ENCODE peak calls at places on chromosomes 3 and 15, in eight cellular contexts. One of them, this sample, is unnamed.

GRCh38 chr3:165839296-165840076 is 2.3 kb upstream of the BCHE start:
- DNase-seq in BJ: no peak
- DNase-seq in heart right ventricle: no peak
- DNase-seq in tibial nerve: no peak
- DNase-seq in neural crest cell: no peak
- DNase-seq in endothelial cell: no peak
- DNase-seq in cardiac fibroblast: peak; percentile 5
- DNase-seq in fibroblast of lung: peak; percentile 66
- DNase-seq in this sample: no peak

GRCh38 chr3:106256249-106256957 is 387.6 kb upstream of the CBLB start:
- DNase-seq in cardiac fibroblast: no peak
- DNase-seq in endothelial cell: no peak
- DNase-seq in heart right ventricle: no peak
- DNase-seq in fibroblast of lung: no peak
- DNase-seq in tibial nerve: no peak
- DNase-seq in BJ: no peak
- DNase-seq in neural crest cell: no peak
- DNase-seq in this sample: no peak

GRCh38 chr3:10955694-10956453 is 36.7 kb upstream of the SLC6A1 start:
- DNase-seq in fibroblast of lung: no peak
- DNase-seq in BJ: no peak
- DNase-seq in endothelial cell: no peak
- DNase-seq in cardiac fibroblast: no peak
- DNase-seq in neural crest cell: no peak
- DNase-seq in heart right ventricle: peak; percentile 60
- DNase-seq in tibial nerve: peak; percentile 33
- DNase-seq in this sample: no peak

GRCh38 chr3:125072749-125073404 is 17.1 kb upstream of the HEG1 start:
- DNase-seq in endothelial cell: no peak
- DNase-seq in neural crest cell: no peak
- DNase-seq in heart right ventricle: no peak
- DNase-seq in tibial nerve: no peak
- DNase-seq in fibroblast of lung: peak; percentile 62
- DNase-seq in BJ: no peak
- DNase-seq in cardiac fibroblast: no peak
- DNase-seq in this sample: no peak

GRCh38 chr3:71466483-71466882 is 117.0 kb downstream of the FOXP1 start:
- DNase-seq in BJ: no peak
- DNase-seq in cardiac fibroblast: no peak
- DNase-seq in tibial nerve: no peak
- DNase-seq in neural crest cell: no peak
- DNase-seq in heart right ventricle: peak; percentile 59
- DNase-seq in fibroblast of lung: no peak
- DNase-seq in endothelial cell: no peak
- DNase-seq in this sample: no peak

GRCh38 chr3:174775603-174776002 is 83.5 kb upstream of the NAALADL2 start:
- DNase-seq in BJ: no peak
- DNase-seq in neural crest cell: no peak
- DNase-seq in endothelial cell: no peak
- DNase-seq in tibial nerve: no peak
- DNase-seq in heart right ventricle: peak; percentile 25
- DNase-seq in cardiac fibroblast: peak; percentile 56
- DNase-seq in fibroblast of lung: no peak
- DNase-seq in this sample: no peak

GRCh38 chr3:119403201-119403600 is 60.2 kb downstream of the TMEM39A start:
- DNase-seq in tibial nerve: no peak
- DNase-seq in cardiac fibroblast: no peak
- DNase-seq in heart right ventricle: no peak
- DNase-seq in BJ: no peak
- DNase-seq in neural crest cell: no peak
- DNase-seq in fibroblast of lung: no peak
- DNase-seq in endothelial cell: no peak
- DNase-seq in this sample: no peak

GRCh38 chr3:23685484-23686258 is 120.1 kb upstream of the UBE2E1 start:
- DNase-seq in BJ: peak; percentile 87
- DNase-seq in cardiac fibroblast: peak; percentile 100
- DNase-seq in neural crest cell: no peak
- DNase-seq in heart right ventricle: peak; percentile 83
- DNase-seq in endothelial cell: no peak
- DNase-seq in fibroblast of lung: peak; percentile 99
- DNase-seq in tibial nerve: peak; percentile 89
- DNase-seq in this sample: peak; percentile 99

GRCh38 chr3:107596639-107597038 is 73.9 kb downstream of the BBX start:
- DNase-seq in fibroblast of lung: no peak
- DNase-seq in tibial nerve: no peak
- DNase-seq in heart right ventricle: no peak
- DNase-seq in endothelial cell: no peak
- DNase-seq in BJ: no peak
- DNase-seq in cardiac fibroblast: no peak
- DNase-seq in neural crest cell: no peak
- DNase-seq in this sample: no peak

GRCh38 chr3:126999383-126999782 is 16.5 kb downstream of the PLXNA1 start:
- DNase-seq in fibroblast of lung: no peak
- DNase-seq in neural crest cell: no peak
- DNase-seq in cardiac fibroblast: no peak
- DNase-seq in BJ: no peak
- DNase-seq in heart right ventricle: no peak
- DNase-seq in tibial nerve: no peak
- DNase-seq in endothelial cell: no peak
- DNase-seq in this sample: no peak

GRCh38 chr3:124552224-124552623 is 178.0 kb upstream of the UMPS start:
- DNase-seq in neural crest cell: no peak
- DNase-seq in fibroblast of lung: no peak
- DNase-seq in cardiac fibroblast: no peak
- DNase-seq in tibial nerve: no peak
- DNase-seq in heart right ventricle: no peak
- DNase-seq in endothelial cell: no peak
- DNase-seq in BJ: no peak
- DNase-seq in this sample: no peak

GRCh38 chr15:38541046-38541445 is 23.6 kb downstream of the RASGRP1 start:
- DNase-seq in BJ: no peak
- DNase-seq in fibroblast of lung: no peak
- DNase-seq in neural crest cell: no peak
- DNase-seq in heart right ventricle: no peak
- DNase-seq in endothelial cell: no peak
- DNase-seq in tibial nerve: no peak
- DNase-seq in cardiac fibroblast: no peak
- DNase-seq in this sample: no peak

GRCh38 chr3:134527037-134527436 is 41.2 kb downstream of the CEP63 start:
- DNase-seq in heart right ventricle: no peak
- DNase-seq in BJ: no peak
- DNase-seq in neural crest cell: no peak
- DNase-seq in tibial nerve: no peak
- DNase-seq in fibroblast of lung: no peak
- DNase-seq in cardiac fibroblast: peak; percentile 10
- DNase-seq in endothelial cell: peak; percentile 38
- DNase-seq in this sample: no peak

GRCh38 chr3:184636774-184637316 is 75.0 kb downstream of the MAGEF1 start:
- DNase-seq in tibial nerve: no peak
- DNase-seq in fibroblast of lung: peak; percentile 58
- DNase-seq in heart right ventricle: no peak
- DNase-seq in endothelial cell: no peak
- DNase-seq in cardiac fibroblast: peak; percentile 42
- DNase-seq in BJ: peak; percentile 37
- DNase-seq in neural crest cell: no peak
- DNase-seq in this sample: no peak

GRCh38 chr3:138051946-138052802 is 42.2 kb downstream of the CLDN18 start:
- DNase-seq in cardiac fibroblast: peak; percentile 71
- DNase-seq in endothelial cell: peak; percentile 58
- DNase-seq in BJ: no peak
- DNase-seq in tibial nerve: no peak
- DNase-seq in fibroblast of lung: peak; percentile 60
- DNase-seq in heart right ventricle: peak; percentile 24
- DNase-seq in neural crest cell: peak; percentile 33
- DNase-seq in this sample: no peak

GRCh38 chr3:111864821-111865656 is 6.0 kb downstream of the PHLDB2 start:
- DNase-seq in tibial nerve: no peak
- DNase-seq in neural crest cell: no peak
- DNase-seq in BJ: peak; percentile 74
- DNase-seq in endothelial cell: no peak
- DNase-seq in fibroblast of lung: peak; percentile 80
- DNase-seq in heart right ventricle: peak; percentile 60
- DNase-seq in cardiac fibroblast: peak; percentile 87
- DNase-seq in this sample: no peak
- TF ChIP-seq CTCF in tibial nerve: peak; percentile 20
- TF ChIP-seq CTCF in neural crest cell: no peak
- TF ChIP-seq CTCF in BJ: peak; percentile 48
- TF ChIP-seq CTCF in endothelial cell: no peak
- TF ChIP-seq CTCF in fibroblast of lung: peak; percentile 35
- TF ChIP-seq CTCF in heart right ventricle: no peak
- TF ChIP-seq CTCF in cardiac fibroblast: peak; percentile 31
- TF ChIP-seq CTCF in this sample: peak; percentile 35

GRCh38 chr3:45759851-45760250 is 36.5 kb downstream of the SLC6A20 start:
- DNase-seq in BJ: no peak
- DNase-seq in heart right ventricle: no peak
- DNase-seq in fibroblast of lung: no peak
- DNase-seq in neural crest cell: no peak
- DNase-seq in cardiac fibroblast: no peak
- DNase-seq in tibial nerve: no peak
- DNase-seq in endothelial cell: no peak
- DNase-seq in this sample: no peak

GRCh38 chr3:45758871-45759270 is 37.5 kb downstream of the SLC6A20 start:
- DNase-seq in fibroblast of lung: no peak
- DNase-seq in tibial nerve: no peak
- DNase-seq in heart right ventricle: no peak
- DNase-seq in cardiac fibroblast: no peak
- DNase-seq in endothelial cell: no peak
- DNase-seq in neural crest cell: no peak
- DNase-seq in BJ: no peak
- DNase-seq in this sample: no peak

GRCh38 chr3:45761831-45762230 is 34.5 kb downstream of the SLC6A20 start:
- DNase-seq in fibroblast of lung: no peak
- DNase-seq in endothelial cell: no peak
- DNase-seq in BJ: no peak
- DNase-seq in heart right ventricle: no peak
- DNase-seq in cardiac fibroblast: no peak
- DNase-seq in tibial nerve: no peak
- DNase-seq in neural crest cell: no peak
- DNase-seq in this sample: no peak

GRCh38 chr3:45762647-45763330 is 33.5 kb downstream of the SLC6A20 start:
- DNase-seq in tibial nerve: no peak
- DNase-seq in cardiac fibroblast: no peak
- DNase-seq in fibroblast of lung: no peak
- DNase-seq in BJ: no peak
- DNase-seq in endothelial cell: no peak
- DNase-seq in neural crest cell: no peak
- DNase-seq in heart right ventricle: no peak
- DNase-seq in this sample: no peak

GRCh38 chr3:45760878-45761711 is 35.2 kb downstream of the SLC6A20 start:
- DNase-seq in heart right ventricle: peak; percentile 34
- DNase-seq in BJ: peak; percentile 3
- DNase-seq in neural crest cell: peak; percentile 40
- DNase-seq in fibroblast of lung: peak; percentile 76
- DNase-seq in endothelial cell: peak; percentile 68
- DNase-seq in cardiac fibroblast: peak; percentile 75
- DNase-seq in tibial nerve: peak; percentile 18
- DNase-seq in this sample: peak; percentile 20
- TF ChIP-seq CTCF in heart right ventricle: peak; percentile 27
- TF ChIP-seq CTCF in BJ: peak; percentile 88
- TF ChIP-seq CTCF in neural crest cell: peak; percentile 76
- TF ChIP-seq CTCF in fibroblast of lung: peak; percentile 81
- TF ChIP-seq CTCF in endothelial cell: peak; percentile 61
- TF ChIP-seq CTCF in cardiac fibroblast: peak; percentile 90
- TF ChIP-seq CTCF in tibial nerve: peak; percentile 62
- TF ChIP-seq CTCF in this sample: peak; percentile 83

GRCh38 chr3:128438488-128439072 is 28.1 kb downstream of the DNAJB8 start:
- DNase-seq in cardiac fibroblast: no peak
- DNase-seq in fibroblast of lung: no peak
- DNase-seq in BJ: no peak
- DNase-seq in endothelial cell: no peak
- DNase-seq in tibial nerve: no peak
- DNase-seq in neural crest cell: no peak
- DNase-seq in heart right ventricle: no peak
- DNase-seq in this sample: no peak
- TF ChIP-seq CTCF in cardiac fibroblast: peak; percentile 43
- TF ChIP-seq CTCF in fibroblast of lung: peak; percentile 20
- TF ChIP-seq CTCF in BJ: peak; percentile 33
- TF ChIP-seq CTCF in endothelial cell: peak; percentile 25
- TF ChIP-seq CTCF in tibial nerve: no peak
- TF ChIP-seq CTCF in neural crest cell: peak; percentile 52
- TF ChIP-seq CTCF in heart right ventricle: no peak
- TF ChIP-seq CTCF in this sample: peak; percentile 64

GRCh38 chr3:169660709-169661566 is 2.6 kb downstream of the MECOM start:
- DNase-seq in neural crest cell: no peak
- DNase-seq in fibroblast of lung: peak; percentile 78
- DNase-seq in heart right ventricle: peak; percentile 36
- DNase-seq in BJ: no peak
- DNase-seq in tibial nerve: no peak
- DNase-seq in endothelial cell: peak; percentile 5
- DNase-seq in cardiac fibroblast: peak; percentile 50
- DNase-seq in this sample: no peak

GRCh38 chr3:169664034-169664820 is 715 bp upstream of the MECOM start:
- DNase-seq in neural crest cell: no peak
- DNase-seq in tibial nerve: no peak
- DNase-seq in fibroblast of lung: peak; percentile 49
- DNase-seq in BJ: no peak
- DNase-seq in endothelial cell: peak; percentile 44
- DNase-seq in cardiac fibroblast: no peak
- DNase-seq in heart right ventricle: peak; percentile 23
- DNase-seq in this sample: no peak

GRCh38 chr3:169661567-169662214 is 1.8 kb downstream of the MECOM start:
- DNase-seq in BJ: no peak
- DNase-seq in cardiac fibroblast: peak; percentile 62
- DNase-seq in tibial nerve: no peak
- DNase-seq in endothelial cell: peak; percentile 51
- DNase-seq in heart right ventricle: peak; percentile 34
- DNase-seq in neural crest cell: no peak
- DNase-seq in fibroblast of lung: peak; percentile 51
- DNase-seq in this sample: no peak

GRCh38 chr3:169659858-169660614 is 3.5 kb downstream of the MECOM start:
- DNase-seq in BJ: no peak
- DNase-seq in heart right ventricle: peak; percentile 16
- DNase-seq in fibroblast of lung: no peak
- DNase-seq in tibial nerve: no peak
- DNase-seq in cardiac fibroblast: no peak
- DNase-seq in neural crest cell: no peak
- DNase-seq in endothelial cell: peak; percentile 5
- DNase-seq in this sample: no peak

DNA sequence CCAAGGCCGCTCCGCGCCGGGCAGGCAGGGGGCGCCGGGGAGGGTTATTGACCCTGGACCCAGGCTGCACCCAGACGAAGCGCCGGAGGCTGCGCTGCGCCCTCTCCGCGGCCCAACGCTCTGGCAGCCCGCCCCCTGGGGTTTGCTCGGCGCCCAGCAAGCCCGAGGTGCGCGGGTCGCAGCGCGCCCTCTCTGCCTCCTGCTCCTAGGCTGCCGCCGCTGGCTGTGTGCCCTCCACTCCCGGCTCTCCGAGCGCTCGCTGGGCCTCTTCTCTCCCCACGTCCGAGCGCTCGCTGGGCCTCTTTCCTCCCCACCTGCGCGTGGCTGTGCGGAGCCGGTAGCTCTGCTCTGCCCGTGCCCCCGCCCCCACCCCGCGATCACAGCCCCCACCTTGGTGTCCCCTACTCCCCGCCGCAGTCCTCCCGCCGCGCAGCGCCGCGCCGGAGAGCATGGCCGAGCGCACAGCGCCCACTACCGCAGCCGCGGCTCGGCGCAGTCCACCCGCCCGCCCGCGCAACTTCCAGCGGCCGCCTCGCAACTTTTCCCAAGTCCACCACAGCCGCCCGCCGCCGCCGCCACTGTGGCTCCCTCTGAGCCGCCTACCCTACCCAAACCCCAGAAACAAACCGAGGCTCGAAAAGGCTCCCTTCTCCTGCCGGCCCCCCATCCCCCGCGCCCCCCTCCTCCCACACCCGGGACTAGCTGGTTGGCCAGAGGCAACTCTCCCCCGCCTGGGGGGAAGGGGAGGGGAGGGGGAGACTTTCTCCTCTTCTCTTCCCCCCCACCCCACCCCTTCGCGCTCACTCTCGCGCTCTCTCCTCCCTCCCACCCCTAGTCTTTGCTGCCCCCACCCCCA is 1.1 kb downstream of the MECOM start:
- DNase-seq in endothelial cell: peak; percentile 89
- DNase-seq in fibroblast of lung: peak; percentile 82
- DNase-seq in tibial nerve: no peak
- DNase-seq in cardiac fibroblast: peak; percentile 69
- DNase-seq in neural crest cell: peak; percentile 79
- DNase-seq in heart right ventricle: peak; percentile 86
- DNase-seq in BJ: no peak
- DNase-seq in this sample: no peak
- TF ChIP-seq CTCF in endothelial cell: peak; percentile 89
- TF ChIP-seq CTCF in fibroblast of lung: peak; percentile 32
- TF ChIP-seq CTCF in tibial nerve: peak; percentile 62
- TF ChIP-seq CTCF in cardiac fibroblast: peak; percentile 23
- TF ChIP-seq CTCF in neural crest cell: peak; percentile 64
- TF ChIP-seq CTCF in heart right ventricle: peak; percentile 39
- TF ChIP-seq CTCF in BJ: peak; percentile 17
- TF ChIP-seq CTCF in this sample: peak; percentile 36